ENCODE peak calls at places on chromosomes 12 and 14, in four cellular contexts. N, W, I and V are unnamed samples.

GRCh38 chr14:23094666-23095195 is at the start of gene ACIN1:
- DNase-seq in N (peak), W (peak), I (peak), V (no peak)

GRCh38 chr12:22856120-22856699 is 231.2 kb downstream of the ETNK1 start:
- DNase-seq in N (no peak), W (peak), I (no peak), V (no peak)

GRCh38 chr12:27822076-27822712 is 42.2 kb upstream of the MANSC4 start:
- DNase-seq in N (peak), W (peak), I (peak), V (no peak)

GRCh38 chr12:127388985-127389384 is 878.0 kb upstream of the TMEM132C start:
- DNase-seq in N (no peak), W (no peak), I (no peak), V (no peak)

GRCh38 chr12:87082756-87083155 is 826.6 kb upstream of the MGAT4C start:
- DNase-seq in N (no peak), W (no peak), I (no peak), V (no peak)

GRCh38 chr12:98870521-98870920 is 225.4 kb downstream of the APAF1 start:
- DNase-seq in N (no peak), W (no peak), I (no peak), V (no peak)

GRCh38 chr14:59450716-59451115 is 14.5 kb downstream of the GPR135 start:
- DNase-seq in N (no peak), W (no peak), I (no peak), V (no peak)

GRCh38 chr14:26021759-26022158 is 576.1 kb downstream of the NOVA1 start:
- DNase-seq in N (no peak), W (no peak), I (no peak), V (no peak)

GRCh38 chr14:62213516-62213915 is 451.3 kb downstream of the SNAPC1 start:
- DNase-seq in N (no peak), W (peak), I (no peak), V (no peak)

GRCh38 chr12:69052613-69053408 is 119.8 kb upstream of the CPM start:
- DNase-seq in N (no peak), W (peak), I (no peak), V (no peak)

GRCh38 chr12:69027411-69027811 is 94.4 kb upstream of the CPM start:
- DNase-seq in N (no peak), W (peak), I (no peak), V (no peak)

GRCh38 chr12:123686636-123687190 is 15.8 kb downstream of the TCTN2 start:
- DNase-seq in N (no peak), W (no peak), I (no peak), V (no peak)

GRCh38 chr12:57135939-57136338 is 7.7 kb downstream of the LRP1 start:
- DNase-seq in N (no peak), W (peak), I (no peak), V (no peak)

GRCh38 chr12:49489720-49490119 is 49.1 kb upstream of the KCNH3 start:
- DNase-seq in N (no peak), W (peak), I (no peak), V (no peak)